ENCODE peak calls at places on chromosomes 4 and X, in four cellular contexts. E is HepG2, Q is GM12878, C is A549. K is an unnamed sample.

GRCh38 chr4:129550281-129550785 is 454.4 kb downstream of the C4orf33 start:
- DNase-seq in E (peak), C (no peak), Q (no peak), K (no peak)

GRCh38 chr4:80462537-80463207 is 127.1 kb downstream of the CFAP299 start:
- DNase-seq in C (no peak), E (no peak), Q (peak), K (no peak)

GRCh38 chrX:37314526-37314925 is 34.6 kb upstream of the PRRG1 start:
- DNase-seq in C (no peak), E (no peak), Q (no peak), K (no peak)

GRCh38 chr4:81491943-81492342 is 20.2 kb upstream of the RASGEF1B start:
- DNase-seq in E (no peak), Q (no peak), C (no peak), K (no peak)

GRCh38 chr4:41207330-41207831 is 7.0 kb downstream of the APBB2 start:
- DNase-seq in Q (no peak), C (no peak), E (no peak), K (peak)

GRCh38 chrX:85992811-85993229 is 54.5 kb downstream of the CHM start:
- DNase-seq in Q (no peak), C (no peak), E (peak), K (no peak)

GRCh38 chr4:169033660-169034059 is 23.6 kb upstream of the CBR4 start:
- DNase-seq in E (no peak), Q (no peak), C (no peak), K (peak)

GRCh38 chrX:38871129-38872029 is 70.1 kb downstream of the MID1IP1 start:
- DNase-seq in Q (no peak), C (no peak), E (no peak), K (no peak)

GRCh38 chrX:112832481-112833095 is 8.0 kb downstream of the AMOT start:
- DNase-seq in Q (no peak), C (no peak), E (no peak), K (no peak)

GRCh38 chrX:39140581-39140980 is 339.3 kb downstream of the MID1IP1 start:
- DNase-seq in C (no peak), Q (no peak), E (no peak), K (no peak)

GRCh38 chrX:12868747-12869146 is 1.9 kb downstream of the TLR7 start:
- DNase-seq in Q (peak), C (no peak), E (no peak), K (no peak)

GRCh38 chrX:126655061-126655460 is 102.4 kb upstream of the DCAF12L1 start:
- DNase-seq in C (no peak), Q (no peak), E (no peak), K (no peak)

GRCh38 chrX:153487590-153488071 is 7.1 kb upstream of the BGN start:
- DNase-seq in C (no peak), Q (no peak), E (no peak), K (no peak)

GRCh38 chrX:15564981-15565579 is 35.7 kb downstream of the ACE2 start:
- DNase-seq in Q (peak), C (peak), E (peak), K (peak)

GRCh38 chrX:72299891-72300630 is 5.7 kb downstream of the CITED1 start:
- DNase-seq in Q (no peak), E (no peak), C (no peak), K (no peak)

GRCh38 chr4:26000274-26000950 is 86.4 kb downstream of the SMIM20 start:
- DNase-seq in E (no peak), Q (no peak), C (no peak), K (no peak)

GRCh38 chr4:38306482-38307071 is 346.4 kb downstream of the PTTG2 start:
- DNase-seq in C (no peak), E (no peak), Q (peak), K (no peak)

GRCh38 chr4:105520819-105521790 is 31.3 kb upstream of the ARHGEF38 start:
- DNase-seq in C (peak), Q (peak), E (peak), K (peak)

GRCh38 chr4:92234393-92235176 is 69.2 kb upstream of the GRID2 start:
- DNase-seq in E (peak), C (no peak), Q (no peak), K (no peak)

GRCh38 chrX:64456828-64457227 is 61.6 kb upstream of the MTMR8 start:
- DNase-seq in Q (no peak), C (no peak), E (no peak), K (no peak)

GRCh38 chr4:10582059-10582686 is 102.4 kb downstream of the CLNK start:
- DNase-seq in E (peak), Q (no peak), C (peak), K (peak)

GRCh38 chr4:16150716-16151115 is 66.9 kb upstream of the PROM1 start:
- DNase-seq in Q (no peak), E (no peak), C (no peak), K (no peak)

GRCh38 chr4:136741468-136741867 is 790.8 kb downstream of the PCDH18 start:
- DNase-seq in E (no peak), Q (no peak), C (no peak), K (no peak)

GRCh38 chr4:183118585-183118984 is 19.5 kb downstream of the WWC2 start:
- DNase-seq in C (no peak), E (no peak), Q (no peak), K (no peak)

GRCh38 chr4:73615613-73616012 is 4.6 kb downstream of the RASSF6 start:
- DNase-seq in Q (no peak), E (peak), C (no peak), K (no peak)

GRCh38 chrX:131614241-131614640 is 70.4 kb downstream of the OR13H1 start:
- DNase-seq in E (no peak), Q (no peak), C (no peak), K (no peak)

GRCh38 chr4:113146876-113147358 is 97.5 kb downstream of the ANK2 start:
- DNase-seq in Q (peak), C (no peak), E (peak), K (no peak)
- TF ChIP-seq JUNB in Q (no peak), C (no peak), E (no peak), K (no peak)

GRCh38 chr4:1684756-1685603 is 867 bp upstream of the FAM53A start:
- DNase-seq in E (no peak), Q (no peak), C (no peak), K (no peak)
- TF ChIP-seq JUNB in E (no peak), Q (no peak), C (no peak), K (no peak)

GRCh38 chrX:150767475-150768131 is 74.4 kb downstream of the MTMR1 start:
- DNase-seq in C (no peak), E (no peak), Q (no peak), K (peak)
- TF ChIP-seq JUNB in C (no peak), E (no peak), Q (no peak), K (no peak)

DNA sequence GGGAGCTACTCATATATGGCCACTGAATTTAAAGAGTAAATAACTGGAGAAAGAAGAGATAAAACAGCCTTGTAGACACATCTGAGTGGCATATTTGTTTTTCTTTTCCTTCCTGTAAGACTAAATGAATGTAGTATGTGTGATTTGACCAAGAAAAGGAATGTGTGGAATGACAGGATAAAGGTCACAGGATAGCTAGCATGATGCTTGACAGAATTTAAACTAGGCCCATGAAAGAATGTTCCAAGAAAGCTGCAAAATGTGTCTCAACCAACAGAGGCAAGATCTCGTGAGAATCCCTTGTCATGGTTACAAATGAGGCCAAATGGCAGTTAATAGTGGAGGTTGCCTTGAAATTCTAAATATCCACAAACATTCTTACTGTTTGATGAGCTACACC is 137.0 kb downstream of the KCNIP4 start:
- DNase-seq in Q (no peak), C (no peak), E (peak), K (no peak)
- TF ChIP-seq JUNB in Q (no peak), C (no peak), E (no peak), K (no peak)

GRCh38 chr4:186650401-186651180 is 73.1 kb downstream of the FAT1 start:
- DNase-seq in E (no peak), Q (no peak), C (no peak), K (no peak)

GRCh38 chr4:186653973-186654372 is 69.7 kb downstream of the FAT1 start:
- DNase-seq in Q (no peak), C (no peak), E (no peak), K (no peak)

GRCh38 chr4:186651181-186651603 is 72.5 kb downstream of the FAT1 start:
- DNase-seq in Q (no peak), E (no peak), C (no peak), K (no peak)

GRCh38 chr4:186647821-186648220 is 75.8 kb downstream of the FAT1 start:
- DNase-seq in C (no peak), E (no peak), Q (no peak), K (no peak)

DNA sequence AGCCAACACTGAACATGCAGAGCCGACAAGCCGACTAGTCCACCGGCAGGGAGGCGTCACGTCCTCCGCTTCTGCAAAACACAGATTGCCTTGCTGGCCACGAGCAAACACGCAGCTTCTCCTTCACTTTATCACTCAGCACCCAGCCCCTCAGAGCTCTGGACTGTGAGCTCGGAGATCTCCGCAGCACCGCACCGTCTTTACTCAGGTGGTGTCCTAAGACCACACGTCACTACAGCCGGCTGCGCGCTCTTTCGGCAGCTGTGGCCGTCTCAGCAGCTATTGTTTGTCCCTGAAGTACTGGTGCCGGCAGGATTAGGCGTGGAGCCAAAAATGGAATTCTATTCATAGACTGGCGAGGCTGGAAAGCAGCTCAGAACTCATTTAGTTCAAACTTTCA is 72.0 kb downstream of the FAT1 start:
- DNase-seq in C (peak), E (no peak), Q (no peak), K (no peak)
- TF ChIP-seq JUNB in C (no peak), E (no peak), Q (no peak), K (no peak)